ENCODE peak calls at places on chromosomes 2 and 18, in seven cellular contexts. J is left cardiac atrium; Y is ureter; L is NCI-H446; T is CD4-positive, CD25-positive, alpha-beta regulatory T cell; G is pulmonary artery endothelial cell; C is ELR. S is an unnamed sample.

GRCh38 chr2:54589340-54590215 is 133.5 kb downstream of the SPTBN1 start:
- DNase-seq in G (peak), C (peak), T (peak), J (no peak), L (no peak), Y (no peak), S (no peak)

GRCh38 chr2:238893349-238894000 is 45.6 kb downstream of the TWIST2 start:
- DNase-seq in Y (no peak), G (no peak), C (no peak), J (no peak), L (no peak), T (no peak), S (no peak)

GRCh38 chr2:168119519-168120141 is 127.8 kb downstream of the STK39 start:
- DNase-seq in J (no peak), C (peak), G (peak), L (peak), T (peak), Y (no peak), S (no peak)

GRCh38 chr18:73852789-73853188 is 294.8 kb downstream of the FBXO15 start:
- DNase-seq in L (no peak), Y (no peak), J (no peak), C (no peak), T (no peak), G (no peak), S (no peak)

GRCh38 chr2:189409647-189410046 is 31.6 kb upstream of the WDR75 start:
- DNase-seq in J (no peak), G (no peak), Y (no peak), L (no peak), T (no peak), C (no peak), S (no peak)

GRCh38 chr2:241940329-241940728 is 70.8 kb downstream of the RTP5 start:
- DNase-seq in J (no peak), T (no peak), L (no peak), C (peak), G (no peak), Y (no peak), S (no peak)

GRCh38 chr2:24515335-24515734 is 24.3 kb downstream of the NCOA1 start:
- DNase-seq in G (no peak), J (no peak), L (no peak), C (peak), Y (no peak), T (no peak), S (no peak)

GRCh38 chr2:226792155-226792871 is 7.3 kb downstream of the IRS1 start:
- DNase-seq in C (peak), Y (no peak), L (no peak), T (no peak), J (no peak), G (no peak), S (no peak)

GRCh38 chr18:50757358-50757757 is 62.5 kb downstream of the MRO start:
- DNase-seq in C (no peak), L (no peak), T (no peak), Y (peak), J (no peak), G (no peak), S (no peak)

GRCh38 chr2:222535477-222535876 is 111.1 kb downstream of the SGPP2 start:
- DNase-seq in Y (no peak), L (no peak), G (no peak), T (no peak), J (no peak), C (no peak), S (no peak)

GRCh38 chr18:69484699-69485396 is 84.2 kb downstream of the DOK6 start:
- DNase-seq in L (no peak), C (peak), T (no peak), G (no peak), J (no peak), Y (no peak), S (no peak)

GRCh38 chr2:150548527-150548926 is 61.1 kb upstream of the RND3 start:
- DNase-seq in L (no peak), T (no peak), Y (no peak), J (no peak), G (no peak), C (peak), S (no peak)

GRCh38 chr2:241820625-241821384 is 11.8 kb downstream of the NEU4 start:
- DNase-seq in Y (peak), C (no peak), L (no peak), T (no peak), J (peak), G (no peak), S (peak)

GRCh38 chr18:35019929-35020328 is 21.3 kb upstream of the MAPRE2 start:
- DNase-seq in Y (no peak), G (no peak), T (no peak), J (no peak), C (peak), L (no peak), S (no peak)

GRCh38 chr2:156322103-156322671 is 10.3 kb downstream of the NR4A2 start:
- DNase-seq in Y (no peak), T (no peak), C (no peak), L (no peak), G (no peak), J (no peak), S (no peak)

GRCh38 chr2:113173563-113174368 is at the start of gene PSD4:
- DNase-seq in G (no peak), Y (peak), L (no peak), T (peak), C (no peak), J (peak), S (peak)

GRCh38 chr2:109659356-109660045 is 45.3 kb downstream of the SOWAHC start:
- DNase-seq in L (no peak), G (no peak), Y (no peak), J (no peak), C (no peak), T (no peak), S (no peak)

GRCh38 chr2:232481322-232482140 is 6.1 kb downstream of the ECEL1 start:
- DNase-seq in C (no peak), Y (no peak), G (no peak), J (peak), T (no peak), L (no peak), S (no peak)

GRCh38 chr18:70074091-70074490 is 126.4 kb upstream of the CD226 start:
- DNase-seq in L (no peak), G (no peak), T (no peak), C (peak), J (no peak), Y (no peak), S (no peak)

S was measured in left lobe of liver.